ENCODE peak calls at places on chromosomes 7 and 10, in seven cellular contexts. M, P, F, V, A, R and J are unnamed samples.

GRCh38 chr10:114856544-114857287 is 35.1 kb downstream of the FHIP2A start:
- DNase-seq in M (peak; percentile 85), P (no peak), F (peak; percentile 76), V (no peak), A (no peak), R (no peak), J (peak; percentile 71)

GRCh38 chr7:131927770-131928169 is 371.3 kb upstream of the PODXL start:
- DNase-seq in M (no peak), P (no peak), F (no peak), V (no peak), A (no peak), R (no peak), J (no peak)

GRCh38 chr10:83075395-83076072 is 1063.8 kb upstream of the GHITM start:
- DNase-seq in M (no peak), P (no peak), F (no peak), V (no peak), A (no peak), R (no peak), J (no peak)

GRCh38 chr7:117816727-117817126 is 56.5 kb downstream of the CTTNBP2 start:
- DNase-seq in M (no peak), P (no peak), F (peak; percentile 35), V (no peak), A (no peak), R (no peak), J (no peak)

GRCh38 chr10:3071405-3072198 is 4.3 kb downstream of the PFKP start:
- DNase-seq in M (peak; percentile 82), P (no peak), F (peak; percentile 96), V (no peak), A (no peak), R (peak; percentile 52), J (peak; percentile 79)

GRCh38 chr10:112990271-112990670 is 40.2 kb downstream of the TCF7L2 start:
- DNase-seq in M (peak; percentile 44), P (no peak), F (peak; percentile 50), V (no peak), A (no peak), R (no peak), J (no peak)

GRCh38 chr10:35194906-35195305 is 68.3 kb downstream of the CREM start:
- DNase-seq in M (peak; percentile 56), P (no peak), F (peak; percentile 20), V (no peak), A (no peak), R (peak; percentile 37), J (no peak)

GRCh38 chr7:2474813-2475677 is 1.2 kb downstream of the GRIFIN start:
- DNase-seq in M (no peak), P (no peak), F (no peak), V (no peak), A (no peak), R (no peak), J (no peak)

GRCh38 chr10:104246981-104247380 is 7.7 kb upstream of the GSTO1 start:
- DNase-seq in M (peak; percentile 92), P (no peak), F (peak; percentile 91), V (no peak), A (no peak), R (no peak), J (peak; percentile 34)